ENCODE peak calls at places on chromosome 12, in eight cellular contexts. P is WTC11, Q is foreskin keratinocyte, L is cardiac fibroblast, R is progenitor cell of endocrine pancreas, H is tibial nerve, Y is left ventricle myocardium inferior, X is thoracic aorta. G is an unnamed sample.
A peak's percentile ranks its signal among the peaks of the same experiment; 100 is the strongest.

GRCh38 chr12:128755565-128755964 is 68.2 kb downstream of the SLC15A4 start:
- DNase-seq in H (no peak), R (no peak), Q (no peak), P (no peak), L (no peak), X (no peak), Y (no peak), G (no peak)

GRCh38 chr12:71710276-71711125 is 24.6 kb downstream of the TMEM19 start:
- DNase-seq in P (no peak), Q (peak; percentile 96), R (no peak), H (no peak), X (no peak), L (peak; percentile 60), Y (no peak), G (no peak)

GRCh38 chr12:116717466-116718457 is 20.1 kb downstream of the SPRING1 start:
- DNase-seq in X (no peak), H (peak; percentile 49), P (no peak), L (peak; percentile 79), Y (peak; percentile 75), R (no peak), Q (no peak), G (no peak)

GRCh38 chr12:101051901-101052550 is 158.0 kb downstream of the SLC5A8 start:
- DNase-seq in Y (no peak), H (no peak), P (no peak), R (no peak), Q (peak; percentile 32), L (peak; percentile 96), X (no peak), G (no peak)

GRCh38 chr12:47247418-47247817 is 167.7 kb upstream of the AMIGO2 start:
- DNase-seq in R (no peak), X (no peak), Y (no peak), H (no peak), Q (no peak), L (no peak), P (no peak), G (no peak)

GRCh38 chr12:106152334-106152733 is 13.6 kb upstream of the NUAK1 start:
- DNase-seq in Y (no peak), H (no peak), X (no peak), R (no peak), Q (no peak), P (no peak), L (no peak), G (no peak)

GRCh38 chr12:89949457-89950195 is 241.0 kb upstream of the ATP2B1 start:
- DNase-seq in Q (peak; percentile 79), H (no peak), X (no peak), Y (no peak), L (peak; percentile 91), R (no peak), P (no peak), G (no peak)

GRCh38 chr12:116863275-116863767 is 17.9 kb downstream of the HRK start:
- DNase-seq in L (no peak), X (no peak), R (no peak), Y (no peak), P (peak; percentile 79), H (no peak), Q (no peak), G (no peak)

GRCh38 chr12:104888892-104889291 is 69.2 kb downstream of the SLC41A2 start:
- DNase-seq in X (no peak), L (no peak), Y (no peak), R (no peak), Q (no peak), P (no peak), H (no peak), G (no peak)

GRCh38 chr12:104750061-104750460 is 208.0 kb downstream of the SLC41A2 start:
- DNase-seq in H (no peak), X (no peak), Y (no peak), Q (peak; percentile 10), P (no peak), L (peak; percentile 41), R (no peak), G (no peak)

GRCh38 chr12:51198568-51199400 is 19.1 kb downstream of the POU6F1 start:
- DNase-seq in X (no peak), R (no peak), Q (no peak), P (no peak), H (no peak), L (no peak), Y (no peak), G (no peak)

GRCh38 chr12:116670859-116671258 is 67.0 kb downstream of the SPRING1 start:
- DNase-seq in R (no peak), P (no peak), L (no peak), X (no peak), Y (no peak), H (no peak), Q (no peak), G (no peak)

GRCh38 chr12:122215789-122216188 is 10.1 kb downstream of the DIABLO start:
- DNase-seq in H (no peak), Y (no peak), L (no peak), X (no peak), R (no peak), P (no peak), Q (no peak), G (no peak)

GRCh38 chr12:85865905-85866304 is 8.2 kb upstream of the NTS start:
- DNase-seq in P (no peak), X (no peak), Y (peak; percentile 22), Q (no peak), R (no peak), H (no peak), L (no peak), G (no peak)

GRCh38 chr12:83318386-83318971 is 631.8 kb downstream of the TMTC2 start:
- DNase-seq in R (no peak), H (no peak), Q (peak; percentile 0), L (no peak), Y (no peak), P (no peak), X (no peak), G (no peak)

GRCh38 chr12:1567852-1568251 is 26.5 kb downstream of the FBXL14 start:
- DNase-seq in Q (no peak), H (no peak), Y (no peak), P (no peak), X (no peak), R (no peak), L (no peak), G (no peak)

GRCh38 chr12:52949413-52950331 is 754 bp downstream of the KRT18 start:
- DNase-seq in P (peak; percentile 43), Q (peak; percentile 84), R (peak; percentile 56), H (no peak), L (peak; percentile 92), X (no peak), Y (no peak), G (no peak)

GRCh38 chr12:113857371-113857770 is 108.8 kb downstream of the RBM19 start:
- DNase-seq in R (no peak), X (no peak), Y (no peak), L (no peak), Q (no peak), H (no peak), P (no peak), G (no peak)

GRCh38 chr12:120821878-120822277 is 82.3 kb downstream of the SPPL3 start:
- DNase-seq in P (no peak), L (no peak), R (no peak), Q (no peak), X (no peak), H (no peak), Y (no peak), G (no peak)

GRCh38 chr12:7004840-7005239 is 13.4 kb downstream of the LPCAT3 start:
- DNase-seq in R (no peak), X (no peak), H (no peak), Q (no peak), P (no peak), L (no peak), Y (no peak), G (no peak)
- TF ChIP-seq CTCF in R (no peak), X (no peak), H (no peak), Q (no peak), P (no peak), L (no peak), Y (no peak), G (no peak)

GRCh38 chr12:25825494-25825893 is 133.0 kb upstream of the RASSF8 start:
- DNase-seq in R (no peak), Y (no peak), L (peak; percentile 33), Q (no peak), H (no peak), X (no peak), P (no peak), G (no peak)
- TF ChIP-seq CTCF in R (no peak), Y (no peak), L (peak; percentile 21), Q (peak; percentile 29), H (no peak), X (no peak), P (no peak), G (no peak)

GRCh38 chr12:5487971-5488955 is 56.4 kb downstream of the NTF3 start:
- DNase-seq in R (no peak), X (no peak), P (no peak), H (no peak), Y (no peak), Q (no peak), L (no peak), G (no peak)

GRCh38 chr12:5485471-5485870 is 53.6 kb downstream of the NTF3 start:
- DNase-seq in L (no peak), R (no peak), H (no peak), X (no peak), Y (no peak), Q (no peak), P (no peak), G (no peak)

GRCh38 chr12:5489760-5490432 is 58.0 kb downstream of the NTF3 start:
- DNase-seq in L (no peak), R (no peak), H (no peak), P (no peak), Q (no peak), X (peak; percentile 15), Y (no peak), G (no peak)

GRCh38 chr12:5481645-5482044 is 49.7 kb downstream of the NTF3 start:
- DNase-seq in R (no peak), X (no peak), Q (no peak), P (no peak), Y (no peak), L (no peak), H (no peak), G (no peak)

DNA sequence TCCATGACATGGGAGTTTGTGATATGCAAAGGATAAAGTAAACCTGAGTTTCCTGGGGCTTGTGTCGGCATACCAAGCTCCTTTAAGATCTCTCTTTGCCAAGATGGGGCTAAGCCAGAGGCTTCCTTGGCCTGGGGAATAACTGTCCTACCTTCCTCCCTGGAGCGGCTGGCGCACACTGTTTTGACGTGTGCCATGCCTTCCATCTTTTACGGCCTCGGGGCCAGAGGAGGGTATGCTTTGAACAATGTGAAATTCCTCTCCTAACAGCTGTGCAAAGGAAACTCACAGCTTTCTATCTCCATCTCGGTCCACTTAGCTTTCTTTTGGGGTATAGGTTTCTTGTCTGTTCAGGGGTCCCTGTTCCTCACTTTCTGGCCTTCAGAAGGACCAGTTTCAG is 55.2 kb downstream of the NTF3 start:
- DNase-seq in Q (no peak), X (no peak), L (no peak), P (no peak), R (no peak), Y (no peak), H (no peak), G (no peak)
- TF ChIP-seq CTCF in Q (no peak), X (no peak), L (no peak), P (no peak), R (no peak), Y (no peak), H (no peak), G (no peak)

DNA sequence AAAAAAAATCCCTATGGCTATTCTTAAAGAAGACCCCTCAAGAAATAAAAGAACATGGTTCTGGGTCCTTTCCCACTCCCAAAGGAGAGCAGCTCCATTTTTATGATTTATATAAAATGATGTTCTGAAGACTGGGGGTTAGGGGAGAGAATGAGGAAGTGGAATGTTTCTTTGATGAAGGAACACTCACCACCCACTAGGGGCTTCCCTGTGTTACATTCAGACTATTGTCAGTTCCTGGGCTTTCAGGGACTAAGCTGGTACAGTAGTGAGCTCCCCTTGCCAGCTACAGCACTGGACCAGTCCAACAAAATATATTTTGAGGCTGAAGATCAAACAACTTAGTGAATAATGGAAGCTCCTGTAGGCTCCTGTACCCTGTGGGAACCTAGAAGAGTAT is 98.9 kb downstream of the HMGA2 start:
- DNase-seq in X (no peak), Q (no peak), H (no peak), Y (no peak), R (no peak), P (no peak), L (no peak), G (no peak)
- TF ChIP-seq CTCF in X (no peak), Q (peak; percentile 28), H (no peak), Y (no peak), R (no peak), P (no peak), L (peak; percentile 22), G (peak; percentile 45)

G was measured in type B pancreatic cell.